ENCODE peak calls at places on chromosomes 3 and 15, in four cellular contexts. S, K, Z and O are unnamed samples.

GRCh38 chr3:37491343-37491742 is 317.0 kb upstream of the LRRFIP2 start:
- DNase-seq in S (no peak), Z (no peak), K (no peak), O (no peak)

GRCh38 chr3:172582712-172583111 is 59.5 kb upstream of the TNFSF10 start:
- DNase-seq in Z (no peak), S (peak), K (no peak), O (peak)

GRCh38 chr3:89447244-89447643 is 339.8 kb downstream of the EPHA3 start:
- DNase-seq in K (no peak), Z (no peak), S (no peak), O (no peak)

GRCh38 chr3:142844339-142844977 is 44.4 kb downstream of the PCOLCE2 start:
- DNase-seq in S (peak), K (peak), Z (peak), O (peak)

GRCh38 chr15:80152896-80153876 is at the start of gene FAH:
- DNase-seq in K (peak), Z (peak), S (peak), O (peak)

GRCh38 chr3:32501785-32502088 is 915 bp downstream of the CMTM6 start:
- DNase-seq in S (no peak), K (no peak), Z (no peak), O (no peak)

GRCh38 chr3:47022540-47023161 is 43.2 kb downstream of the NBEAL2 start:
- DNase-seq in K (peak), Z (no peak), S (peak), O (peak)

GRCh38 chr3:9173445-9173844 is 76.0 kb downstream of the SRGAP3 start:
- DNase-seq in K (no peak), Z (no peak), S (no peak), O (no peak)

GRCh38 chr3:185339945-185340344 is 23.0 kb upstream of the MAP3K13 start:
- DNase-seq in K (no peak), Z (no peak), S (no peak), O (no peak)

GRCh38 chr3:61268659-61269058 is 17.4 kb upstream of the FHIT start:
- DNase-seq in S (no peak), Z (no peak), K (no peak), O (no peak)

GRCh38 chr3:134656211-134656800 is 5.5 kb upstream of the KY start:
- DNase-seq in S (no peak), Z (no peak), K (no peak), O (no peak)

GRCh38 chr3:114608293-114608692 is 314.5 kb downstream of the TIGIT start:
- DNase-seq in K (no peak), Z (no peak), S (peak), O (peak)

GRCh38 chr15:69434236-69434635 is 18.4 kb upstream of the RPLP1 start:
- DNase-seq in S (no peak), Z (no peak), K (no peak), O (peak)

GRCh38 chr3:29083081-29083480 is 197.8 kb upstream of the RBMS3 start:
- DNase-seq in Z (no peak), S (peak), K (peak), O (no peak)

GRCh38 chr15:26191216-26191615 is 328.1 kb upstream of the ATP10A start:
- DNase-seq in S (no peak), K (no peak), Z (no peak), O (no peak)

GRCh38 chr15:69766156-69766555 is 313.5 kb downstream of the RPLP1 start:
- DNase-seq in Z (no peak), K (peak), S (peak), O (no peak)

GRCh38 chr15:50791537-50791885 is 26.0 kb upstream of the SPPL2A start:
- DNase-seq in Z (no peak), S (no peak), K (no peak), O (no peak)

GRCh38 chr3:119681279-119681678 is 4.1 kb upstream of the COX17 start:
- DNase-seq in Z (peak), K (peak), S (peak), O (peak)

GRCh38 chr3:32137870-32138269 is 31.4 kb downstream of the GPD1L start:
- DNase-seq in Z (no peak), S (no peak), K (no peak), O (no peak)

GRCh38 chr3:141070727-141071357 is 19.7 kb downstream of the SPSB4 start:
- DNase-seq in Z (no peak), K (no peak), S (no peak), O (no peak)

GRCh38 chr3:50627407-50628051 is 10.6 kb downstream of the MAPKAPK3 start:
- DNase-seq in S (peak), K (no peak), Z (no peak), O (peak)

GRCh38 chr3:197029511-197030167 is at the start of gene MELTF:
- DNase-seq in K (peak), S (peak), Z (peak), O (peak)

GRCh38 chr3:46843508-46843907 is 19.7 kb downstream of the MYL3 start:
- DNase-seq in S (no peak), K (no peak), Z (no peak), O (no peak)

GRCh38 chr15:67087507-67088172 is 22.2 kb downstream of the SMAD3 start:
- DNase-seq in Z (no peak), S (no peak), K (no peak), O (no peak)

GRCh38 chr3:40116478-40117162 is 192.9 kb upstream of the EIF1B start:
- DNase-seq in S (peak), K (no peak), Z (no peak), O (peak)

GRCh38 chr3:142808103-142808917 is 80.6 kb downstream of the PCOLCE2 start:
- DNase-seq in K (no peak), Z (no peak), S (peak), O (peak)